ENCODE peak calls at places on chromosomes 3 and 15, in five cellular contexts. R is IMR-90, U is tibial nerve, W is suprapubic skin, J is uterus. G is an unnamed sample.

GRCh38 chr3:123737168-123737567 is 147.0 kb downstream of the MYLK start:
- DNase-seq in U (no peak), J (no peak), R (no peak), W (no peak), G (peak; percentile 50)

GRCh38 chr3:127427666-127428065 is 139.8 kb upstream of the PRR20G start:
- DNase-seq in J (no peak), U (no peak), W (no peak), R (no peak), G (peak; percentile 57)

GRCh38 chr15:22918056-22918455 is 62.1 kb downstream of the CYFIP1 start:
- DNase-seq in R (peak; percentile 45), W (no peak), U (no peak), J (no peak), G (no peak)

GRCh38 chr3:10281951-10282350 is 10.8 kb downstream of the GHRL start:
- DNase-seq in R (peak; percentile 51), U (no peak), W (no peak), J (no peak), G (no peak)

GRCh38 chr3:14519406-14519805 is 20.7 kb downstream of the GRIP2 start:
- DNase-seq in J (no peak), U (no peak), W (peak; percentile 35), R (no peak), G (peak; percentile 31)

GRCh38 chr15:72231847-72232461 is 964 bp upstream of the PKM start:
- DNase-seq in U (peak; percentile 20), J (no peak), W (no peak), R (peak; percentile 82), G (peak; percentile 52)

GRCh38 chr15:51726302-51727073 is 11.0 kb downstream of the LYSMD2 start:
- DNase-seq in R (peak; percentile 93), U (no peak), W (peak; percentile 74), J (peak; percentile 71), G (no peak)

GRCh38 chr15:41773332-41773728 is 954 bp upstream of the MAPKBP1 start:
- DNase-seq in J (no peak), W (no peak), R (no peak), U (no peak), G (no peak)

GRCh38 chr15:31326729-31327673 is at the start of gene KLF13:
- DNase-seq in U (no peak), J (no peak), R (peak; percentile 64), W (peak; percentile 88), G (peak; percentile 93)

GRCh38 chr3:30199096-30199734 is 407.2 kb upstream of the TGFBR2 start:
- DNase-seq in W (peak; percentile 78), R (peak; percentile 55), U (peak; percentile 90), J (peak; percentile 67), G (peak; percentile 93)

GRCh38 chr3:41574900-41575299 is 375.6 kb downstream of the CTNNB1 start:
- DNase-seq in J (no peak), W (no peak), U (no peak), R (no peak), G (no peak)

GRCh38 chr3:150370129-150370602 is 37.9 kb upstream of the TSC22D2 start:
- DNase-seq in W (peak; percentile 70), R (peak; percentile 97), U (peak; percentile 43), J (peak; percentile 35), G (no peak)

GRCh38 chr15:78004222-78004727 is 73.2 kb downstream of the TBC1D2B start:
- DNase-seq in R (no peak), U (no peak), W (no peak), J (no peak), G (no peak)

GRCh38 chr3:17850448-17850847 is 108.0 kb upstream of the TBC1D5 start:
- DNase-seq in R (no peak), W (no peak), J (no peak), U (no peak), G (no peak)

GRCh38 chr3:137761563-137762503 is 2.3 kb upstream of the SOX14 start:
- DNase-seq in J (no peak), U (no peak), W (no peak), R (no peak), G (no peak)

GRCh38 chr3:124837730-124838186 is 49.4 kb downstream of the ITGB5 start:
- DNase-seq in U (peak; percentile 39), R (peak; percentile 87), J (peak; percentile 66), W (peak; percentile 80), G (peak; percentile 73)

GRCh38 chr15:42331235-42331634 is 28.1 kb upstream of the CAPN3 start:
- DNase-seq in U (no peak), W (no peak), J (no peak), R (peak; percentile 11), G (no peak)

GRCh38 chr3:16728762-16729745 is 123.8 kb upstream of the DAZL start:
- DNase-seq in R (peak; percentile 63), J (no peak), W (no peak), U (no peak), G (no peak)

GRCh38 chr3:66577804-66578203 is 77.0 kb upstream of the LRIG1 start:
- DNase-seq in J (no peak), R (no peak), W (no peak), U (no peak), G (no peak)

GRCh38 chr3:69861556-69861955 is 122.3 kb downstream of the MITF start:
- DNase-seq in R (no peak), W (no peak), J (no peak), U (no peak), G (no peak)

GRCh38 chr15:40270246-40270995 is 12.4 kb downstream of the ANKRD63 start:
- DNase-seq in U (no peak), W (no peak), J (no peak), R (no peak), G (no peak)

GRCh38 chr15:95875141-95875643 is 455.3 kb upstream of the NR2F2 start:
- DNase-seq in U (peak; percentile 75), R (no peak), J (no peak), W (no peak), G (no peak)

GRCh38 chr3:107065094-107065861 is 312.0 kb upstream of the CCDC54 start:
- DNase-seq in R (no peak), J (no peak), U (peak; percentile 19), W (no peak), G (peak; percentile 84)

GRCh38 chr3:189303584-189303983 is 131.8 kb downstream of the TPRG1 start:
- DNase-seq in R (no peak), W (no peak), U (no peak), J (no peak), G (no peak)

GRCh38 chr15:90520365-90520764 is 9.4 kb upstream of the CRTC3 start:
- DNase-seq in U (no peak), R (no peak), W (no peak), J (no peak), G (no peak)

DNA sequence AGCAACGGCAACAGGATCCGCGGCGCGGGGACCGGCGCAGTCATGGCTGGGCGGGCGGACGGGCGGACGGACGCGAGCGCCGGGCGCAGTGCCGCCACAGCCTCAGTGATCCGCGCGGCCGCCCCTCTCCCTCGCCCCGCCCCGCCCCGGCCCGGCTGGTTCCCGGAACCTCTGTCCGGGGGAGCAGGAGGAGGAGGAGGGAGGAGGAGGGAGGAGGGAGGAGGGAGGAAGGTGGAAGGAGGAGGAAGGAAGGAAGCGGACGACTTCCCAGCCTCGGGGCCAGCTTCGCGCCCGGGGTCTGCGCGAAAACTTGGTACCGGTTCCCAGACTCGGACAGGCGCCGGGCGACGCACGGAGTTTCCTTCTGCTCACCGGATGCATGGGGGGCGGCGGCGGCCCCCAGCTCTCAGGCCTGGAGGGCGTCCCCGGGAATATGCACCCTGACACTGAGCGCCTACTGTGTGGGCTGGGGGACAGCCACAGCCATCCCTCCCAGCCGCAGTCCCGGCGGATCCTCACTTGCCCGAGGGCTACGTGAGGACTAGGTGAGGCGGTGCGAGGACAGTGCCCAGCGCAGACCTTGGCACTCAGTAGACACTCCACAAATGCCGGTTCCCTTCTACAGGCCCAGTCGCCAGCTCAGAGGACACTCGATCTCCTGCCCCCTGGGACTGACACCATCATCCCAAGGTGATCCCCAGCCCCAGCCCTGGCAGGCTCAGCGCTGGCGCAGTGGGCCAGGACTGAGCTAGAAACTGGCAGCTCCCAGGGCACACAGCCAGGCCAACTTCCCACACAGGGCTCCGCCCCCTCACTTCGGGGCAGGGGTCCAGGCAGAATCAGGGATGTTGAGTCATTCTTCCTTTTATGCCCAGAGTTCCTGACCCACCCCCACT is at the start of gene SHISA5:
- DNase-seq in W (peak; percentile 83), J (peak; percentile 89), U (peak; percentile 72), R (peak; percentile 58), G (peak; percentile 51)
- TF ChIP-seq POLR2A in W (no peak), J (peak; percentile 25), U (peak; percentile 36), R (no peak), G (no peak)

GRCh38 chr3:196962108-196962929 is 6.3 kb downstream of the PIGZ start:
- DNase-seq in U (no peak), R (no peak), J (no peak), W (no peak), G (no peak)

GRCh38 chr3:196962930-196963259 is 5.7 kb downstream of the PIGZ start:
- DNase-seq in R (no peak), W (no peak), J (no peak), U (no peak), G (peak; percentile 29)

GRCh38 chr3:196965112-196965803 is 3.4 kb downstream of the PIGZ start:
- DNase-seq in R (no peak), U (no peak), W (no peak), J (no peak), G (no peak)

GRCh38 chr3:196965804-196966173 is 2.8 kb downstream of the PIGZ start:
- DNase-seq in J (no peak), W (no peak), U (no peak), R (no peak), G (no peak)

GRCh38 chr3:196963309-196963953 is 5.2 kb downstream of the PIGZ start:
- DNase-seq in U (no peak), R (no peak), W (no peak), J (no peak), G (peak; percentile 37)
- H3K4me3 ChIP-seq in U (no peak overlapping the region), R (no peak overlapping the region), W (no peak overlapping the region), J (no peak overlapping the region), G (no peak overlapping the region)

DNA sequence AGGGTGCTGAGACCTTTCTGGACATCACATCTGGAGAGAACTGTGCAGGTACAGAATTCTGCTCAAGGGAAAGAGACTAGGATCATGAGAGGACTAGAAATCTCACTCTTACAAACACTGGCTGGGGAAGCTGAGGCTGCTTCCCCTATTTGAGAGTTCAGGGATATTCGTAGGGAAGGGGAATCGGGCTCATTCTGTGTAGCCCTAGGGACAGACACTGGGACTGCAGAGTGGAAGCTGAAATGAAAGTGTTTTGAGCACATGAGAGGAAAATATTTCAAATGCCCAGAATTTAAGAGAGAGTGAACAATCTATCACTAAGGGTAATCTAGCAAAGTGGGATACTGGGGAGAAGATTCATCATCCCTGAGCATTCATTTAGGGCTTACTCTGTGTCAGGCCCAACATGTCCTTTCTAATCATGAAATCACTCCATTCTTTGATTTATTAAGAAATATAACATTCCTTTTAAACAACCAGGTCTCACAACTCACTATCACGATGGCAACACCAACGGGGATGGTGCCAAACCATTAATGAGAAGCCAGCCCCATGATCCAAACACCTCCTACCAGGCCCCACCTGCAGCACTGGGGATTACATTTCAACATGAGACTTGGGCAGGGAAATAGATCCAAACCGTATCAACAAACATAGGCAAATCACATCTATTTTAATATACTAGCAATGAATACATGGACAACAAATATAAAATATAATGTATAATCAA is 63.0 kb downstream of the CPN2 start:
- DNase-seq in J (no peak), U (no peak), R (no peak), W (peak; percentile 15), G (no peak)
- TF ChIP-seq CTCF in J (no peak), U (no peak), R (no peak), W (no peak), G (no peak)

DNA sequence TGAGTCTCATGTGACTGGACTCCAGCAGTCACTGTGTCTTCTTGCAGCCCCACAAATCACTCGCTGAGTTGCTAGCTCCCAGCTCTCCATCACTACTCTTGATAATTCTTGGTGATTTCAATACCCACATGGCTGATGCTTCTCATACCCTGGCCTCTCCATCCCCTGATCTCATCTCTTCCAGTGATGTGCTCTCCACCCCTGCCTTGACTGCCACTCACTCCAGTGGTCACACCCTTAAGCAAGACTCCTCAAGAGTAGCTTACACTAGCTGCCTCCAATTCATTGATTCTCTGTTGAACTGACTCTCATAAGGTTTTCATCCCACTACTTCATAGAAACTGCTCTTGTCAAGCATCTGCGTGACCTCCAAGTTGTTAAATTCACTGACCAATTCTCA is 833 bp downstream of the GRK7 start:
- DNase-seq in R (no peak), W (no peak), J (no peak), U (no peak), G (no peak)
- TF ChIP-seq POLR2A in R (no peak), W (no peak), J (no peak), U (no peak), G (no peak)

G was measured in lower leg skin.